ENCODE peak calls at places on chromosomes 4 and X, in five cellular contexts. J, R, Q, L and S are unnamed samples.

GRCh38 chr4:10128761-10129160 is 12.2 kb upstream of the WDR1 start:
- DNase-seq in J (no peak), R (no peak), Q (no peak), L (no peak), S (no peak)

GRCh38 chrX:41384041-41384705 is 50.2 kb downstream of the DDX3X start:
- DNase-seq in J (no peak), R (peak), Q (no peak), L (peak), S (no peak)

GRCh38 chr4:75895744-75896314 is 6.4 kb downstream of the PPEF2 start:
- DNase-seq in J (no peak), R (no peak), Q (no peak), L (peak), S (no peak)

GRCh38 chr4:52865305-52865704 is 3.2 kb downstream of the RASL11B start:
- DNase-seq in J (no peak), R (no peak), Q (no peak), L (no peak), S (no peak)

GRCh38 chr4:181897935-181898334 is 345.3 kb upstream of the TENM3 start:
- DNase-seq in J (no peak), R (no peak), Q (no peak), L (peak), S (no peak)

GRCh38 chrX:120556251-120556650 is 4.5 kb downstream of the CUL4B start:
- DNase-seq in J (no peak), R (no peak), Q (no peak), L (no peak), S (no peak)

GRCh38 chr4:137651128-137651527 is 118.8 kb upstream of the PCDH18 start:
- DNase-seq in J (no peak), R (no peak), Q (no peak), L (peak), S (no peak)

GRCh38 chrX:23952984-23953907 is 45.4 kb downstream of the CXorf58 start:
- DNase-seq in J (peak), R (peak), Q (no peak), L (no peak), S (peak)

GRCh38 chr4:105936901-105937300 is 41.6 kb downstream of the NPNT start:
- DNase-seq in J (no peak), R (no peak), Q (no peak), L (no peak), S (no peak)

GRCh38 chr4:35447474-35447873 is 796.8 kb downstream of the ARAP2 start:
- DNase-seq in J (no peak), R (no peak), Q (no peak), L (no peak), S (no peak)

GRCh38 chr4:86271057-86271456 is 88.8 kb downstream of the MAPK10 start:
- DNase-seq in J (no peak), R (no peak), Q (no peak), L (no peak), S (no peak)

GRCh38 chr4:83093060-83093640 is 21.4 kb downstream of the PLAC8 start:
- DNase-seq in J (no peak), R (no peak), Q (peak), L (no peak), S (no peak)

GRCh38 chrX:10050481-10050880 is 83.3 kb downstream of the CLDN34 start:
- DNase-seq in J (no peak), R (no peak), Q (no peak), L (peak), S (no peak)

GRCh38 chr4:152709675-152710438 is 30.1 kb upstream of the TMEM154 start:
- DNase-seq in J (no peak), R (no peak), Q (no peak), L (no peak), S (no peak)

GRCh38 chr4:24719615-24720014 is 75.8 kb upstream of the SOD3 start:
- DNase-seq in J (no peak), R (no peak), Q (no peak), L (no peak), S (no peak)

GRCh38 chr4:76377922-76378321 is 43.0 kb downstream of the CCDC158 start:
- DNase-seq in J (no peak), R (peak), Q (peak), L (peak), S (peak)

GRCh38 chrX:40651620-40652223 is 4.4 kb upstream of the CXorf38 start:
- DNase-seq in J (peak), R (peak), Q (peak), L (peak), S (peak)

GRCh38 chr4:114400531-114400930 is 198.1 kb upstream of the UGT8 start:
- DNase-seq in J (no peak), R (no peak), Q (no peak), L (no peak), S (no peak)

GRCh38 chr4:52825311-52826090 is 36.6 kb upstream of the RASL11B start:
- DNase-seq in J (no peak), R (no peak), Q (no peak), L (peak), S (no peak)

GRCh38 chr4:77819409-77819835 is 254 bp upstream of the CNOT6L start:
- DNase-seq in J (no peak), R (no peak), Q (peak), L (no peak), S (peak)

GRCh38 chr4:95360911-95361695 is 187.7 kb downstream of the UNC5C start:
- DNase-seq in J (no peak), R (no peak), Q (no peak), L (no peak), S (no peak)